ENCODE peak calls at places on chromosomes 12 and 14, in six cellular contexts. I is GM13976, U is HFFc6, L is bronchial epithelial cell, Y is upper lobe of right lung, N is heart left ventricle. C is an unnamed sample.

GRCh38 chr12:1293901-1294300 is 300.5 kb downstream of the FBXL14 start:
- DNase-seq in N (no peak), L (no peak), U (no peak), I (no peak), Y (no peak), C (no peak)

GRCh38 chr14:22597265-22597664 is 835 bp upstream of the ABHD4 start:
- DNase-seq in U (no peak), N (no peak), L (no peak), I (no peak), Y (no peak), C (no peak)

GRCh38 chr14:36344211-36344610 is 23.8 kb upstream of the MBIP start:
- DNase-seq in L (no peak), Y (no peak), U (no peak), N (no peak), I (no peak), C (no peak)

GRCh38 chr14:77088219-77088618 is 9.8 kb upstream of the CIPC start:
- DNase-seq in N (no peak), U (no peak), L (peak), I (no peak), Y (no peak), C (no peak)

GRCh38 chr12:3329361-3329760 is 161.6 kb upstream of the PRMT8 start:
- DNase-seq in U (no peak), N (peak), Y (no peak), L (no peak), I (no peak), C (no peak)

GRCh38 chr14:105153331-105153731 is 15.2 kb downstream of the JAG2 start:
- DNase-seq in N (peak), U (no peak), L (no peak), Y (no peak), I (no peak), C (no peak)

GRCh38 chr14:32379447-32379846 is 50.3 kb downstream of the AKAP6 start:
- DNase-seq in U (no peak), Y (no peak), N (no peak), I (no peak), L (no peak), C (no peak)

GRCh38 chr14:28896337-28896736 is 129.8 kb downstream of the FOXG1 start:
- DNase-seq in U (no peak), Y (no peak), N (no peak), L (no peak), I (no peak), C (no peak)

GRCh38 chr12:14853966-14854365 is 10.6 kb upstream of the ART4 start:
- DNase-seq in N (no peak), U (no peak), L (no peak), Y (no peak), I (no peak), C (no peak)

GRCh38 chr12:120249875-120250795 is 15.4 kb downstream of the PXN start:
- DNase-seq in U (no peak), N (peak), I (peak), L (no peak), Y (no peak), C (no peak)

GRCh38 chr14:34222867-34223266 is 239.2 kb downstream of the SPTSSA start:
- DNase-seq in Y (no peak), L (no peak), U (no peak), I (no peak), N (no peak), C (no peak)

GRCh38 chr14:76245097-76245496 is 93.4 kb downstream of the GPATCH2L start:
- DNase-seq in N (no peak), L (peak), Y (no peak), I (no peak), U (no peak), C (no peak)

GRCh38 chr14:88468396-88468795 is 82.9 kb downstream of the SPATA7 start:
- DNase-seq in L (peak), N (no peak), I (no peak), Y (no peak), U (peak), C (no peak)

GRCh38 chr14:31937730-31938346 is 139.3 kb upstream of the ARHGAP5 start:
- DNase-seq in N (peak), U (peak), L (peak), Y (no peak), I (peak), C (peak)

GRCh38 chr12:42977451-42978230 is 388.1 kb upstream of the PRICKLE1 start:
- DNase-seq in U (no peak), L (no peak), N (no peak), I (no peak), Y (no peak), C (no peak)

GRCh38 chr12:65778268-65779090 is 45.8 kb upstream of the HMGA2 start:
- DNase-seq in N (no peak), Y (no peak), I (no peak), U (peak), L (peak), C (no peak)

GRCh38 chr12:47828967-47829482 is 9.3 kb upstream of the HDAC7 start:
- DNase-seq in N (peak), U (peak), I (no peak), Y (peak), L (peak), C (no peak)

GRCh38 chr12:47094804-47095203 is 15.0 kb upstream of the AMIGO2 start:
- DNase-seq in N (no peak), L (peak), I (no peak), U (no peak), Y (no peak), C (no peak)

GRCh38 chr12:55797550-55797949 is 20.0 kb downstream of the SARNP start:
- DNase-seq in N (no peak), Y (no peak), L (no peak), U (no peak), I (no peak), C (no peak)

GRCh38 chr12:23552417-23552816 is 397.1 kb downstream of the SOX5 start:
- DNase-seq in I (no peak), Y (no peak), U (no peak), L (no peak), N (no peak), C (no peak)

GRCh38 chr12:51171884-51172514 is 936 bp downstream of the TFCP2 start:
- DNase-seq in U (no peak), L (peak), Y (no peak), N (no peak), I (peak), C (no peak)

GRCh38 chr14:42316746-42317145 is 710.1 kb downstream of the LRFN5 start:
- DNase-seq in L (no peak), U (no peak), N (no peak), I (no peak), Y (no peak), C (no peak)

GRCh38 chr12:132474237-132474741 is 15.7 kb upstream of the FBRSL1 start:
- DNase-seq in U (no peak), N (peak), Y (no peak), I (no peak), L (no peak), C (no peak)

GRCh38 chr12:52798671-52799497 is 3.0 kb upstream of the KRT3 start:
- DNase-seq in Y (peak), I (no peak), N (no peak), L (peak), U (peak), C (no peak)

GRCh38 chr14:41280745-41281144 is 325.9 kb upstream of the LRFN5 start:
- DNase-seq in N (no peak), I (no peak), Y (no peak), L (peak), U (no peak), C (no peak)

GRCh38 chr12:116590561-116590960 is 31.4 kb downstream of the MAP1LC3B2 start:
- DNase-seq in N (no peak), I (no peak), U (peak), Y (no peak), L (no peak), C (no peak)

GRCh38 chr14:100129161-100129589 is 30.3 kb downstream of the DEGS2 start:
- DNase-seq in N (no peak), I (no peak), Y (no peak), L (no peak), U (no peak), C (no peak)

GRCh38 chr14:37413050-37413449 is 182.0 kb downstream of the FOXA1 start:
- DNase-seq in U (no peak), L (no peak), N (no peak), Y (no peak), I (no peak), C (no peak)

GRCh38 chr12:116075251-116075650 is 202.2 kb downstream of the MED13L start:
- DNase-seq in I (no peak), N (no peak), U (no peak), Y (no peak), L (no peak), C (no peak)

GRCh38 chr14:69014829-69015259 is 35.7 kb upstream of the ACTN1 start:
- DNase-seq in I (no peak), U (peak), N (no peak), L (peak), Y (no peak), C (no peak)

GRCh38 chr12:100993916-100994315 is 199.3 kb downstream of the ANO4 start:
- DNase-seq in Y (no peak), N (no peak), I (no peak), U (no peak), L (no peak), C (no peak)

GRCh38 chr12:100991059-100991562 is 196.5 kb downstream of the ANO4 start:
- DNase-seq in L (no peak), I (no peak), U (no peak), N (no peak), Y (no peak), C (no peak)

GRCh38 chr12:100995201-100995600 is 200.6 kb downstream of the ANO4 start:
- DNase-seq in I (peak), N (no peak), U (no peak), Y (no peak), L (peak), C (peak)

GRCh38 chr12:100992194-100992593 is 197.6 kb downstream of the ANO4 start:
- DNase-seq in I (no peak), Y (no peak), U (no peak), N (no peak), L (no peak), C (no peak)

GRCh38 chr12:100995771-100996170 is 201.2 kb downstream of the ANO4 start:
- DNase-seq in L (no peak), Y (no peak), I (peak), N (no peak), U (no peak), C (peak)
- TF ChIP-seq CTCF in L (no peak), Y (no peak), I (no peak), N (no peak), U (no peak), C (peak)

DNA sequence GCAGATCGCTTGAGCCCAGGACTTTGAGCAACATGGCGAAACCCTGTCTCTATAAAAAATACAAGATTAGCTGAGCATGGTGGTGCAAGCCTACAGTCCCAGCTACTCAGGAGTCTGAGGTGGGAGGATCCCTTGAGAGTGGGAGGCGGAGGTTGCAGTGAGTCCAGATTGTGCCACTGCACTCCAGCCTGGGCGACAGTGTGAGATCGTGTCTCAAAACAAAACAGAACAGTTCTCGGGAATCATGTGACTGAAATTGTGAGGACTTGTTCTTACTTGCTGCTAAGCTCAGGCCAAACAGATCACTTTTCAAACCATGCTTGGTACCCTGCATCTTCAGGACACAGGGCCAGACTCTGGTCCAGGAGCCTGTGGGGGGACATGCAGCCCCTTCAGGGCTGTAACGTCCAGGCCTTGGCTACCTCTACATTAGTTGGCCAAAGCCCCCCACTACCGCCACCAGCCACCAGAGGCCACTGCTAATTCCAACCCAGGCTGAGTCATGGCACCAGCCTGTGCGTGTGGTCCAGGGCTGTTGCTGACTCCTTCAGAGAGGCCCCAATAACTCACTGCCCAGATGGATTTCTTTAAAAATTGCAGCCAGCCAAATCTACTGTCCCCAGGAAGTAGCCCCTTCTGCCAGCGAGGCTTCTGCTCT is 33.4 kb upstream of the SYNDIG1L start:
- DNase-seq in N (no peak), Y (no peak), L (peak), U (peak), I (peak), C (peak)
- TF ChIP-seq CTCF in N (peak), Y (peak), L (peak), U (peak), I (peak), C (peak)

GRCh38 chr12:107891967-107892366 is 117.5 kb downstream of the ASCL4 start:
- DNase-seq in U (no peak), I (peak), L (peak), Y (no peak), N (no peak), C (no peak)
- TF ChIP-seq CTCF in U (peak), I (peak), L (peak), Y (peak), N (peak), C (peak)

DNA sequence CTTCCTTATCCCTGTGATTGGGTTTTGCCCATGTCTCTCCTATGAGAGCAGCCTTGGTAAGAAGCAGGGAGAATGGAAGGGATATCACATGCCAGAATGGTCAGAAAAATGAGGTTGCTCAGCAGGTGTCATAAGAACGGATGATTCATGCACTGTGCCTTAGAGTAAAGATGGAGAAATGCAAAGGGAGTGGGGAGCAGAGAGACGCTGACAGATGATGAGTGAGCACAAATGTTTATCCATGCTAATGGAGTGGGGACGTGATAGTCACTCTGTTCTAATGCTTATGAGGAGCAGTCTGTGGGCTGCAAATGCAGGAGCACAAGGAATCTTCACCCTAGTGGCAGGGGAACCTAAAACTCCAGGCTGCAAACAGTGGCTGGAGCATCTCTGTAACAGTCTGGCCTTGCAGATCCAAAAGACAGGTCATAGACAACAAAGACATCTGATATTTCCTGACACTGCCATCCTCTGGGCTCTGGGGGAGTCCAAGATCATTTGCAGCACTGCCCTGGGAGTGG is 243.2 kb downstream of the CACNA1C start:
- DNase-seq in Y (no peak), N (no peak), I (no peak), U (peak), L (peak), C (no peak)
- TF ChIP-seq CTCF in Y (no peak), N (no peak), I (no peak), U (no peak), L (no peak), C (no peak)

DNA sequence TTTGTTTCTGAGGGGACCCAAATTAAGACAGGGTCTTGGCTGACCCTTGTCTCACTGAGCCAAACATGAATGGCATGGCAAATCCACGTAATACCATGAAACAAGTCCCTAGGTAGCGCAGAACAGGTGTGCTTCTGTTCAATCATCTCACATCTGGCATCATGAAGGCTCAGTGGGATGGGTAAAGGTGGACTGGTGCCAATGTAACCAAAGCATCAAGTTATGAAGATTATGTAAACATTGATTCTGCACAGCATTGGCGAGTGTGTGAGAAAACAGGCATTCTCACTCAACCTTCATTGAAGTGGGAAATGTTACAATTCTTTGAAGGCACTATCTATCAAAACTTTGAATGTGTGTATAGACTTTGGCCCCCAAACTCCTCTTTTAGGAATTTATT is 41.9 kb downstream of the PTGER2 start:
- DNase-seq in I (no peak), U (no peak), N (no peak), Y (no peak), L (peak), C (no peak)
- TF ChIP-seq CTCF in I (no peak), U (no peak), N (no peak), Y (no peak), L (no peak), C (no peak)

GRCh38 chr14:56224179-56224578 is 106.0 kb downstream of the PELI2 start:
- DNase-seq in Y (no peak), N (no peak), I (no peak), L (no peak), U (no peak), C (no peak)
- TF ChIP-seq CTCF in Y (no peak), N (no peak), I (no peak), L (no peak), U (peak), C (no peak)

DNA sequence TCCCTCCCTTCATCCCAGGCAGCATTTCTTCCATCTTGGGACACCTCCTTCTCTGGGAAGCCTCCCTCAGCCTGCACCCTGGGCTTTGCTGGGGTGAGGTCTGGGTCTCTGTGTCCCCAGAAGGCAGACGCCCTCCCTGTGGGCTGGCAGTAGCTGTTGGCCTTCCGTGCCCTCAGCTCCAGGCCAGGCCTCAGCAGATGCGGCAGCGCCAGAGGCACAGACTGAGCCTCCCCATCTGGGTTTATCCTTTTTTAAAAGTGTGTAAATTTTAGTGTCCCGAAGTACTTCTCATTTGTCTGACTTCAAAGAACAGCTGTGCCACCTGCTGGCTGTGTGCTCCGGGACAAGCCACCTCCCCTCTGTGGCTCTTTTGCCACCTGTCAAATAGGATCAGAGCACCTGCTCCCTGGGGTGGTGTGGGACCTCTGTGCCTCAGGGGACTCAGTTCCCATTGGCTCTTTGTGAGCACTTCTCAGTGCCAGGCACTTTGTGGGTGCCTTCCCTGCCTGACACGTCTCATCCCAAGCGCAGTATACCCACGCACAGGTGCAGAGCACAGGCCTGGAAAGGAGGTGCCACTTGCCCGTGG is 11.1 kb downstream of the EXOC3L4 start:
- DNase-seq in L (no peak), I (peak), Y (no peak), U (no peak), N (no peak), C (peak)
- TF ChIP-seq CTCF in L (peak), I (peak), Y (no peak), U (no peak), N (no peak), C (peak)

DNA sequence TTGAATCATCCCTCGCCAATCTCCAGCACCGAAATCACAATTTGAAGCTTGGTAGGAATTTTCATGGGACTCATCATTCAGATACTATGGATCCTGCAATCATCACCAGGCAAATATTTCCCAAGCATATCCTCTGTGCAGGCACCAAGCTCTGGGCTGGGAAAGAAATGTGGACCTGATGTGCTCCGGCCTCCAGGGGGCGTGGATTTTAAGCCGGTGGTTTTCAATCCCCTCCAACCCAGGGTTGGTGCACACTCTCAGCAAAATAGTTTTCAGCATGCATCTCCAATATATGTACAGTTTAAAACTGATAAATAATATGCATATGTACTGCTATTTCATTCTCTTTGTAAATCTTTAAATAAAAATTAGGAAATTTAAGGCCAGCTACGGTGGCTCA is 98.9 kb downstream of the RBM19 start:
- DNase-seq in L (peak), Y (no peak), U (peak), I (no peak), N (no peak), C (no peak)
- TF ChIP-seq CTCF in L (peak), Y (no peak), U (peak), I (no peak), N (no peak), C (peak)

GRCh38 chr12:54017845-54018607 is 9.2 kb downstream of the HOXC8 start:
- DNase-seq in L (no peak), U (peak), N (peak), Y (peak), I (peak), C (peak)

GRCh38 chr12:54016051-54016450 is 7.3 kb downstream of the HOXC8 start:
- DNase-seq in N (no peak), Y (no peak), L (no peak), I (no peak), U (no peak), C (no peak)

GRCh38 chr12:54016478-54016964 is 7.7 kb downstream of the HOXC8 start:
- DNase-seq in N (no peak), Y (no peak), L (no peak), U (peak), I (no peak), C (no peak)

GRCh38 chr12:54018608-54018984 is 9.6 kb upstream of the HOXC6 start:
- DNase-seq in I (no peak), Y (no peak), N (no peak), L (no peak), U (no peak), C (no peak)

GRCh38 chr12:54017027-54017788 is 8.4 kb downstream of the HOXC8 start:
- DNase-seq in L (no peak), N (no peak), I (no peak), U (no peak), Y (no peak), C (no peak)
- TF ChIP-seq CTCF in L (no peak), N (no peak), I (no peak), U (no peak), Y (no peak), C (no peak)

C was measured in GM13977.